ENCODE peak calls at places on chromosomes 13 and 19, in nine cellular contexts. One of them, this sample, is unnamed.

GRCh38 chr19:36103842-36104552 is 6.9 kb upstream of the OVOL3 start:
- DNase-seq in RWPE1: no peak
- DNase-seq in activated CD8-positive, alpha-beta memory T cell treated with anti-CD3 and anti-CD28 coated beads, Interleukin-2, amount 50 U/mL, for 48 hours: no peak
- DNase-seq in T-helper 1 cell: no peak
- DNase-seq in aorta: no peak
- DNase-seq in neuronal stem cell: no peak
- DNase-seq in AG09319: no peak
- DNase-seq in fibroblast of mammary gland: no peak
- DNase-seq in stomach: no peak
- DNase-seq in this sample: no peak

GRCh38 chr19:6413291-6413690 is 11.3 kb downstream of the KHSRP start:
- DNase-seq in RWPE1: no peak
- DNase-seq in activated CD8-positive, alpha-beta memory T cell treated with anti-CD3 and anti-CD28 coated beads, Interleukin-2, amount 50 U/mL, for 48 hours: no peak
- DNase-seq in T-helper 1 cell: no peak
- DNase-seq in aorta: no peak
- DNase-seq in neuronal stem cell: no peak
- DNase-seq in AG09319: no peak
- DNase-seq in fibroblast of mammary gland: no peak
- DNase-seq in stomach: no peak
- DNase-seq in this sample: no peak

GRCh38 chr13:50124536-50125305 is 109.5 kb downstream of the KCNRG start:
- DNase-seq in RWPE1: peak
- DNase-seq in activated CD8-positive, alpha-beta memory T cell treated with anti-CD3 and anti-CD28 coated beads, Interleukin-2, amount 50 U/mL, for 48 hours: peak
- DNase-seq in T-helper 1 cell: peak
- DNase-seq in aorta: no peak
- DNase-seq in neuronal stem cell: peak
- DNase-seq in AG09319: no peak
- DNase-seq in fibroblast of mammary gland: peak
- DNase-seq in stomach: peak
- DNase-seq in this sample: no peak

GRCh38 chr13:94860981-94861407 is 148.6 kb upstream of the SOX21 start:
- DNase-seq in RWPE1: no peak
- DNase-seq in activated CD8-positive, alpha-beta memory T cell treated with anti-CD3 and anti-CD28 coated beads, Interleukin-2, amount 50 U/mL, for 48 hours: no peak
- DNase-seq in T-helper 1 cell: peak
- DNase-seq in aorta: no peak
- DNase-seq in neuronal stem cell: no peak
- DNase-seq in AG09319: no peak
- DNase-seq in fibroblast of mammary gland: peak
- DNase-seq in stomach: no peak
- DNase-seq in this sample: no peak

GRCh38 chr19:35760711-35761349 is 2.9 kb downstream of the PROSER3 start:
- DNase-seq in RWPE1: no peak
- DNase-seq in activated CD8-positive, alpha-beta memory T cell treated with anti-CD3 and anti-CD28 coated beads, Interleukin-2, amount 50 U/mL, for 48 hours: no peak
- DNase-seq in T-helper 1 cell: no peak
- DNase-seq in aorta: no peak
- DNase-seq in neuronal stem cell: no peak
- DNase-seq in AG09319: no peak
- DNase-seq in fibroblast of mammary gland: no peak
- DNase-seq in stomach: no peak
- DNase-seq in this sample: no peak

GRCh38 chr13:66237411-66238062 is 992.6 kb downstream of the PCDH9 start:
- DNase-seq in RWPE1: no peak
- DNase-seq in activated CD8-positive, alpha-beta memory T cell treated with anti-CD3 and anti-CD28 coated beads, Interleukin-2, amount 50 U/mL, for 48 hours: no peak
- DNase-seq in T-helper 1 cell: no peak
- DNase-seq in aorta: no peak
- DNase-seq in neuronal stem cell: peak
- DNase-seq in AG09319: no peak
- DNase-seq in fibroblast of mammary gland: no peak
- DNase-seq in stomach: no peak
- DNase-seq in this sample: no peak

GRCh38 chr19:28701491-28701890 is 511.5 kb downstream of the UQCRFS1 start:
- DNase-seq in RWPE1: no peak
- DNase-seq in activated CD8-positive, alpha-beta memory T cell treated with anti-CD3 and anti-CD28 coated beads, Interleukin-2, amount 50 U/mL, for 48 hours: no peak
- DNase-seq in T-helper 1 cell: no peak
- DNase-seq in aorta: no peak
- DNase-seq in neuronal stem cell: no peak
- DNase-seq in AG09319: no peak
- DNase-seq in fibroblast of mammary gland: peak
- DNase-seq in stomach: no peak
- DNase-seq in this sample: no peak

GRCh38 chr19:7266832-7267231 is 27.4 kb downstream of the INSR start:
- DNase-seq in RWPE1: no peak
- DNase-seq in activated CD8-positive, alpha-beta memory T cell treated with anti-CD3 and anti-CD28 coated beads, Interleukin-2, amount 50 U/mL, for 48 hours: no peak
- DNase-seq in T-helper 1 cell: no peak
- DNase-seq in aorta: no peak
- DNase-seq in neuronal stem cell: no peak
- DNase-seq in AG09319: no peak
- DNase-seq in fibroblast of mammary gland: no peak
- DNase-seq in stomach: no peak
- DNase-seq in this sample: no peak

GRCh38 chr19:10343495-10343894 is 4.1 kb upstream of the ICAM3 start:
- DNase-seq in RWPE1: no peak
- DNase-seq in activated CD8-positive, alpha-beta memory T cell treated with anti-CD3 and anti-CD28 coated beads, Interleukin-2, amount 50 U/mL, for 48 hours: no peak
- DNase-seq in T-helper 1 cell: no peak
- DNase-seq in aorta: no peak
- DNase-seq in neuronal stem cell: no peak
- DNase-seq in AG09319: no peak
- DNase-seq in fibroblast of mammary gland: no peak
- DNase-seq in stomach: no peak
- DNase-seq in this sample: no peak

GRCh38 chr13:45481688-45482087 is 16.9 kb downstream of the COG3 start:
- DNase-seq in RWPE1: peak
- DNase-seq in activated CD8-positive, alpha-beta memory T cell treated with anti-CD3 and anti-CD28 coated beads, Interleukin-2, amount 50 U/mL, for 48 hours: no peak
- DNase-seq in T-helper 1 cell: no peak
- DNase-seq in aorta: no peak
- DNase-seq in neuronal stem cell: no peak
- DNase-seq in AG09319: no peak
- DNase-seq in fibroblast of mammary gland: no peak
- DNase-seq in stomach: no peak
- DNase-seq in this sample: no peak

GRCh38 chr19:55590109-55590508 is 9.2 kb downstream of the FIZ1 start:
- DNase-seq in RWPE1: no peak
- DNase-seq in activated CD8-positive, alpha-beta memory T cell treated with anti-CD3 and anti-CD28 coated beads, Interleukin-2, amount 50 U/mL, for 48 hours: no peak
- DNase-seq in T-helper 1 cell: no peak
- DNase-seq in aorta: no peak
- DNase-seq in neuronal stem cell: no peak
- DNase-seq in AG09319: no peak
- DNase-seq in fibroblast of mammary gland: no peak
- DNase-seq in stomach: no peak
- DNase-seq in this sample: no peak

GRCh38 chr13:105311094-105311493 is 1224.4 kb downstream of the EFNB2 start:
- DNase-seq in RWPE1: no peak
- DNase-seq in activated CD8-positive, alpha-beta memory T cell treated with anti-CD3 and anti-CD28 coated beads, Interleukin-2, amount 50 U/mL, for 48 hours: no peak
- DNase-seq in T-helper 1 cell: no peak
- DNase-seq in aorta: no peak
- DNase-seq in neuronal stem cell: no peak
- DNase-seq in AG09319: no peak
- DNase-seq in fibroblast of mammary gland: no peak
- DNase-seq in stomach: no peak
- DNase-seq in this sample: no peak

GRCh38 chr13:106354961-106355360 is 180.5 kb downstream of the EFNB2 start:
- DNase-seq in RWPE1: no peak
- DNase-seq in activated CD8-positive, alpha-beta memory T cell treated with anti-CD3 and anti-CD28 coated beads, Interleukin-2, amount 50 U/mL, for 48 hours: no peak
- DNase-seq in T-helper 1 cell: no peak
- DNase-seq in aorta: no peak
- DNase-seq in neuronal stem cell: no peak
- DNase-seq in AG09319: no peak
- DNase-seq in fibroblast of mammary gland: no peak
- DNase-seq in stomach: no peak
- DNase-seq in this sample: no peak

GRCh38 chr13:108595416-108596257 is 33.8 kb upstream of the MYO16 start:
- DNase-seq in RWPE1: no peak
- DNase-seq in activated CD8-positive, alpha-beta memory T cell treated with anti-CD3 and anti-CD28 coated beads, Interleukin-2, amount 50 U/mL, for 48 hours: no peak
- DNase-seq in T-helper 1 cell: peak
- DNase-seq in aorta: no peak
- DNase-seq in neuronal stem cell: no peak
- DNase-seq in AG09319: no peak
- DNase-seq in fibroblast of mammary gland: peak
- DNase-seq in stomach: no peak
- DNase-seq in this sample: no peak

GRCh38 chr19:28737021-28737525 is 475.9 kb downstream of the UQCRFS1 start:
- DNase-seq in RWPE1: peak
- DNase-seq in activated CD8-positive, alpha-beta memory T cell treated with anti-CD3 and anti-CD28 coated beads, Interleukin-2, amount 50 U/mL, for 48 hours: no peak
- DNase-seq in T-helper 1 cell: peak
- DNase-seq in aorta: no peak
- DNase-seq in neuronal stem cell: no peak
- DNase-seq in AG09319: peak
- DNase-seq in fibroblast of mammary gland: peak
- DNase-seq in stomach: no peak
- DNase-seq in this sample: no peak

GRCh38 chr13:43087960-43088580 is 64.7 kb downstream of the DNAJC15 start:
- DNase-seq in RWPE1: peak
- DNase-seq in activated CD8-positive, alpha-beta memory T cell treated with anti-CD3 and anti-CD28 coated beads, Interleukin-2, amount 50 U/mL, for 48 hours: no peak
- DNase-seq in T-helper 1 cell: no peak
- DNase-seq in aorta: no peak
- DNase-seq in neuronal stem cell: no peak
- DNase-seq in AG09319: no peak
- DNase-seq in fibroblast of mammary gland: peak
- DNase-seq in stomach: no peak
- DNase-seq in this sample: no peak